ENCODE peak calls at places on chromosome 18, in six cellular contexts. B, F, N, R, U and S are unnamed samples.

GRCh38 chr18:36217348-36217747 is 30.1 kb downstream of the MOCOS start:
- DNase-seq in B (no peak), F (no peak), N (no peak), R (no peak), U (no peak), S (no peak)

GRCh38 chr18:51437280-51438271 is 240.1 kb upstream of the MEX3C start:
- DNase-seq in B (no peak), F (no peak), N (no peak), R (no peak), U (no peak), S (no peak)

GRCh38 chr18:8001711-8002110 is 434.6 kb downstream of the PTPRM start:
- DNase-seq in B (no peak), F (no peak), N (no peak), R (no peak), U (no peak), S (no peak)

GRCh38 chr18:73677458-73677857 is 470.2 kb downstream of the FBXO15 start:
- DNase-seq in B (no peak), F (no peak), N (no peak), R (no peak), U (no peak), S (no peak)

GRCh38 chr18:44927127-44927849 is 246.6 kb downstream of the SETBP1 start:
- DNase-seq in B (no peak), F (no peak), N (no peak), R (no peak), U (no peak), S (no peak)

GRCh38 chr18:2515908-2516625 is 55.2 kb downstream of the METTL4 start:
- DNase-seq in B (peak; percentile 95), F (peak; percentile 82), N (no peak), R (peak; percentile 91), U (no peak), S (no peak)

GRCh38 chr18:55869547-55869946 is 281.6 kb upstream of the TCF4 start:
- DNase-seq in B (no peak), F (no peak), N (no peak), R (no peak), U (no peak), S (no peak)

GRCh38 chr18:46891742-46892214 is 25.5 kb downstream of the PIAS2 start:
- DNase-seq in B (no peak), F (no peak), N (no peak), R (no peak), U (no peak), S (no peak)

GRCh38 chr18:39596216-39596615 is 2030.6 kb upstream of the CELF4 start:
- DNase-seq in B (peak; percentile 73), F (no peak), N (no peak), R (peak; percentile 28), U (no peak), S (no peak)

GRCh38 chr18:48819276-48819675 is 131.5 kb downstream of the SMAD7 start:
- DNase-seq in B (no peak), F (no peak), N (peak; percentile 24), R (no peak), U (peak; percentile 33), S (no peak)

GRCh38 chr18:2459886-2460285 is 111.4 kb downstream of the METTL4 start:
- DNase-seq in B (peak; percentile 5), F (no peak), N (no peak), R (no peak), U (no peak), S (no peak)

GRCh38 chr18:51100371-51101000 is 70.5 kb downstream of the SMAD4 start:
- DNase-seq in B (no peak), F (no peak), N (peak; percentile 47), R (no peak), U (no peak), S (no peak)

GRCh38 chr18:8257851-8258434 is 351.3 kb upstream of the RAB12 start:
- DNase-seq in B (no peak), F (no peak), N (no peak), R (peak; percentile 30), U (no peak), S (no peak)

GRCh38 chr18:46334200-46334553 is 230.0 kb downstream of the HAUS1 start:
- DNase-seq in B (no peak), F (no peak), N (no peak), R (no peak), U (no peak), S (no peak)

GRCh38 chr18:51069885-51070284 is 39.9 kb downstream of the SMAD4 start:
- DNase-seq in B (peak; percentile 36), F (no peak), N (no peak), R (no peak), U (no peak), S (no peak)

GRCh38 chr18:31680836-31681568 is 3.4 kb downstream of the B4GALT6 start:
- DNase-seq in B (no peak), F (no peak), N (no peak), R (no peak), U (no peak), S (no peak)

GRCh38 chr18:23225518-23225917 is 90.2 kb downstream of the CABLES1 start:
- DNase-seq in B (peak; percentile 97), F (no peak), N (no peak), R (peak; percentile 97), U (no peak), S (no peak)

GRCh38 chr18:463442-464310 is 36.8 kb downstream of the COLEC12 start:
- DNase-seq in B (peak; percentile 41), F (no peak), N (peak; percentile 42), R (peak; percentile 21), U (no peak), S (peak; percentile 12)

GRCh38 chr18:44723366-44723765 is 42.7 kb downstream of the SETBP1 start:
- DNase-seq in B (no peak), F (no peak), N (no peak), R (no peak), U (no peak), S (no peak)

GRCh38 chr18:12657849-12658829 is at the start of gene SPIRE1:
- DNase-seq in B (peak; percentile 52), F (peak; percentile 94), N (peak; percentile 71), R (peak; percentile 71), U (peak; percentile 79), S (peak; percentile 71)
- H3K18ac ChIP-seq in B (peak within 1 kb of the TSS; percentile 64), F (peak within 1 kb of the TSS; percentile 95), N (no peak within 1 kb of the TSS), R (peak within 1 kb of the TSS; percentile 98), U (peak within 1 kb of the TSS; percentile 78), S (peak within 1 kb of the TSS; percentile 94)

DNA sequence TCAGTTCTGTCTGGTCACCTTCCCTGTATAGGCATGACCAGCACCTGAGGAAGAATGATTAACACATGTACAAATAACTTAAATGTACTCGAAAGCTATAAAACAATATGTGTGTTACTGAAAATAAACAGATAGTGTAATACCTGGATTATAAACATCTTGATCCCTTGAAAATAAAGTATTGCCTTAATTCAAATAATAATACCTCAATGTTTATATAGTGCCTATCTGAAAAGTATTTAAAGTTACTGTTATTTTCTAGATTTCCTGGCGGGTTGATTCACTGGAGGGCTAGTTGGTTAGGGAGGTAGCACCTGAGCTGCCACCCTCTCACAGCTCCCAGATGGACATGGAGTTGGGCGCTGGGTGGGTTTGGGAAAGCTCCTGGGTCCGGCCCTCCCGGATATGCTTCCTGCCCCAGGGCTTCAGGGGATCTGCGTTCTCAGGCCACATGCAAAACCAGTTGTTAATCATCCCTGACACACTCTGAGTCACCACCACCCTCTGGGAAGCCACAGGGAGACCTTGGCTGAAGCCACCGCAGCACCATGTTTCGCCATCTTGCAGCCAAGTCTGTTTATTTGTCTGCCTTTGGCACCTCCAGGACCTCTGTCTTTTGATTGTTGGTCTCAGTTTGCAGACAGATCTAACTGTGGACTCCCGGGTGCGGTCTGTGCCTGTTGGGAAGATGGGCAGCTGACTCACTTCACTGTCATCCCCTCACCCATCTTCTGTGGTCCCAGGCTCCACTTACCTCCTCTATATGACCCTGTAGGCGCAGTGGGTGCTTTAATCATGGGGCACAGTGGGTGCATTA is 35.3 kb downstream of the RAB31 start:
- DNase-seq in B (peak; percentile 98), F (peak; percentile 88), N (peak; percentile 85), R (peak; percentile 98), U (peak; percentile 44), S (no peak)
- H2AFZ ChIP-seq in B (peak overlapping the region; percentile 52), F (no peak overlapping the region), N (no peak overlapping the region), R (no peak overlapping the region), U (no peak overlapping the region), S (peak overlapping the region; percentile 86)

DNA sequence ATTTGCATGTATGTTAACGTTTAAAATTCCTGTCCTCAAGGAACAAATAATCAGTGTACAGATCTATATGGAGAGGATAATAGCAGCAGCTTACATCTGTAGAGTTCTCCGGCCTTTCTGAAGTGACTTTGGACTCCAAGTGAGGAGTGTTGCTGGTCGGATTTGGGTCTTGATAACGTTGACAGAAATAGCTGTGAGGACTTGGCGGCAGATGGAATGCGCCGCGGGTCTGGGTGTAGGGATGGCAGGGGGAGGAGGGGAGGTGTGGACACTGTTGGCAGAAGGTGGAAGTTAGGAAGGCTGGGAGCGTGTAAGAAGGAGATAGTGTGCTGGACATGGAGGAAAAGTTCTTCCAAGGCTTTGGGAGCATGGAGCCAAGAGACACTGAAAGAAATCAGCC is 170.9 kb upstream of the GATA6 start:
- DNase-seq in B (no peak), F (no peak), N (no peak), R (no peak), U (no peak), S (no peak)
- H3K18ac ChIP-seq in B (no peak overlapping the region), F (no peak overlapping the region), N (no peak overlapping the region), R (no peak overlapping the region), U (no peak overlapping the region), S (no peak overlapping the region)

DNA sequence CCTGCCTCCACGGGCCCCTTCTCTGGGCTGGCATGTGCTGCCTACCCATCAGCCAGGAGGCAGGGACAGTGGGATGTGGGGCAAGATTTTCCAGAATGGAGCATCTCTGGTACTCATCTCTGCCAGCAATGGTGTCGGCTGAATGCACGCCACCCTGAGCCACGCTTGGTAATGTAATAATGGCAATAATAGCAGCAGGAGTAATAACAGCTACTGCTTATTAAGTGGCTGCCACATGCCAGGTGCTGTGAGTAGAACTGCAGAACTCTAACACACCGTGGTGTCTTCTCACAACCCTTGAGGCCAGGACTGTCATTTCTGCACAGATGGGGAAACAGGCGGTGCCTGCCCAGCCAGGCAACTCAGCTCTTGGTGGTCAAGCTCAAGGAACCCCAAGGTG is 113.6 kb downstream of the CELF4 start:
- DNase-seq in B (no peak), F (no peak), N (no peak), R (no peak), U (no peak), S (no peak)
- H2AFZ ChIP-seq in B (no peak overlapping the region), F (no peak overlapping the region), N (no peak overlapping the region), R (no peak overlapping the region), U (no peak overlapping the region), S (no peak overlapping the region)

DNA sequence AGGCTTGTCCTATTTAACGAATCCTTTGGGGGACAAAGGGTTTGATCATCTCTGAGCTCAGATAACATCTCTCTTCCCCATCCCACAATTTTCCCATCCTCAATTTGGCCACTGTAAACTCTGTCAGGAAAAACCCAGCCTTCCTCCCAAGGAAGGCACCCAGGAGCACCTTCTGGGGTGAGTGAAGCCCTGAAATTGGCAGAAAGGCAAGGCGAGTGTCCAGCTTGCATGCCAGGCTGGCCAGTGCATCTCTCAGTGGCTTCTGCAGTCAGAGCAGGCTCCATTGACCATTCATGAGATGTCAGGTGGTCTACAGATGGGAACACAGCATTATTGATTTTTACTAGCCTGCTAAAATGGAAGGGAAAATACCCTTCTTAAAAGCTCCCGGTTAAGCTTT is 83.3 kb upstream of the BOD1L2 start:
- DNase-seq in B (no peak), F (no peak), N (no peak), R (no peak), U (no peak), S (no peak)
- H3K18ac ChIP-seq in B (no peak overlapping the region), F (no peak overlapping the region), N (no peak overlapping the region), R (no peak overlapping the region), U (no peak overlapping the region), S (peak overlapping the region; percentile 1)